ENCODE peak calls at places on chromosomes 16 and 17, in eight cellular contexts. V is NCI-H1105 treated with DMSO at 0.1 percent for 48 hours; Z is activated CD4-positive, alpha-beta T cell treated with anti-CD3 and anti-CD28 coated beads for 48 hours; Y is activated CD8-positive, alpha-beta memory T cell treated with anti-CD3 and anti-CD28 coated beads for 24 hours; D is naive B cell; B is NCI-H510A treated with DMSO at 0.1 percent for 48 hours; T is naive thymus-derived CD8-positive, alpha-beta T cell; G is cardiac fibroblast. X is an unnamed sample.

GRCh38 chr16:3589441-3589921 is 12.3 kb upstream of the NLRC3 start:
- DNase-seq in V (no peak), D (no peak), G (peak), B (no peak), Y (no peak), Z (no peak), T (no peak), X (no peak)

GRCh38 chr16:69469807-69470561 is 45.6 kb downstream of the CYB5B start:
- DNase-seq in Y (peak), T (no peak), V (no peak), Z (peak), B (no peak), D (no peak), G (no peak), X (no peak)

GRCh38 chr16:63581560-63581959 is 1540.3 kb downstream of the CDH11 start:
- DNase-seq in Y (no peak), G (peak), Z (no peak), V (no peak), T (no peak), D (no peak), B (no peak), X (no peak)

GRCh38 chr16:49755291-49755611 is 100.7 kb downstream of the ZNF423 start:
- DNase-seq in Z (no peak), T (no peak), Y (no peak), B (no peak), G (peak), V (no peak), D (no peak), X (no peak)

GRCh38 chr16:9258423-9259051 is 167.1 kb downstream of the HAPSTR1 start:
- DNase-seq in Y (peak), D (peak), V (no peak), B (peak), G (peak), T (no peak), Z (peak), X (no peak)

GRCh38 chr17:3963214-3964201 is 729 bp downstream of the ATP2A3 start:
- DNase-seq in V (no peak), D (peak), Z (peak), B (no peak), T (peak), G (no peak), Y (peak), X (peak)

GRCh38 chr16:27677300-27677699 is 127.4 kb downstream of the KATNIP start:
- DNase-seq in B (no peak), G (peak), D (no peak), T (no peak), Z (no peak), Y (no peak), V (no peak), X (no peak)

GRCh38 chr17:5020502-5021023 is 14.7 kb downstream of the SLC52A1 start:
- DNase-seq in D (no peak), G (no peak), T (no peak), V (no peak), B (no peak), Y (no peak), Z (no peak), X (no peak)

GRCh38 chr16:46801428-46802049 is 29.4 kb downstream of the C16orf87 start:
- DNase-seq in D (no peak), V (peak), T (no peak), Y (no peak), B (peak), Z (no peak), G (peak), X (no peak)